ENCODE peak calls at places on chromosomes 12 and 14, in eight cellular contexts. F is central memory CD4-positive, alpha-beta T cell; A is CD8-positive, alpha-beta memory T cell; O is skeletal muscle cell; H is CD4-positive, alpha-beta T cell; M is activated effector memory CD4-positive, alpha-beta T cell treated with Interleukin-2 at 50 U/mL for 16 hours; T is AG09319; Y is cardiac fibroblast. K is an unnamed sample.

GRCh38 chr14:55245657-55246268 is 25.5 kb upstream of the FBXO34 start:
- DNase-seq in F (peak; percentile 41), A (peak; percentile 25), O (no peak), H (peak; percentile 11), M (no peak), T (no peak), Y (peak; percentile 55), K (peak; percentile 52)

GRCh38 chr12:95997276-95997675 is 1.1 kb upstream of the HAL start:
- DNase-seq in F (no peak), A (no peak), O (no peak), H (no peak), M (no peak), T (no peak), Y (no peak), K (no peak)

GRCh38 chr14:73381379-73382013 is 76.8 kb downstream of the NUMB start:
- DNase-seq in F (no peak), A (no peak), O (no peak), H (no peak), M (no peak), T (no peak), Y (no peak), K (no peak)

GRCh38 chr12:131223791-131224567 is 270.3 kb downstream of the ADGRD1 start:
- DNase-seq in F (no peak), A (no peak), O (no peak), H (no peak), M (no peak), T (no peak), Y (no peak), K (no peak)

GRCh38 chr12:109875572-109876131 is 4.7 kb downstream of the GLTP start:
- DNase-seq in F (no peak), A (no peak), O (no peak), H (no peak), M (no peak), T (no peak), Y (no peak), K (no peak)

GRCh38 chr12:96882862-96883261 is 24.2 kb upstream of the NEDD1 start:
- DNase-seq in F (no peak), A (no peak), O (peak; percentile 56), H (no peak), M (no peak), T (no peak), Y (peak; percentile 83), K (peak; percentile 89)

GRCh38 chr12:113955109-113955970 is 10.8 kb downstream of the RBM19 start:
- DNase-seq in F (no peak), A (no peak), O (no peak), H (no peak), M (no peak), T (no peak), Y (peak; percentile 33), K (peak; percentile 63)

GRCh38 chr12:25236190-25236589 is 14.5 kb downstream of the KRAS start:
- DNase-seq in F (no peak), A (no peak), O (no peak), H (no peak), M (no peak), T (no peak), Y (peak; percentile 59), K (peak; percentile 14)

GRCh38 chr14:95935228-95935822 is 58.7 kb downstream of the TUNAR start:
- DNase-seq in F (no peak), A (no peak), O (peak; percentile 2), H (no peak), M (no peak), T (no peak), Y (peak; percentile 28), K (peak; percentile 56)

GRCh38 chr12:120928864-120929652 is 24.9 kb upstream of the SPPL3 start:
- DNase-seq in F (no peak), A (no peak), O (no peak), H (no peak), M (no peak), T (no peak), Y (no peak), K (no peak)

GRCh38 chr12:66648336-66648735 is 30.5 kb downstream of the GRIP1 start:
- DNase-seq in F (no peak), A (no peak), O (no peak), H (no peak), M (no peak), T (no peak), Y (no peak), K (peak; percentile 9)

GRCh38 chr12:92898755-92899154 is 30.3 kb downstream of the EEA1 start:
- DNase-seq in F (no peak), A (no peak), O (peak; percentile 6), H (no peak), M (no peak), T (no peak), Y (peak; percentile 53), K (peak; percentile 66)

GRCh38 chr14:30209136-30209535 is 281.5 kb upstream of the PRKD1 start:
- DNase-seq in F (no peak), A (no peak), O (no peak), H (no peak), M (no peak), T (no peak), Y (no peak), K (no peak)

GRCh38 chr12:124687695-124688301 is 120.4 kb upstream of the NCOR2 start:
- DNase-seq in F (no peak), A (peak; percentile 8), O (no peak), H (peak; percentile 14), M (no peak), T (no peak), Y (peak; percentile 35), K (no peak)

GRCh38 chr12:124919646-124920352 is 5.3 kb upstream of the UBC start:
- DNase-seq in F (peak; percentile 58), A (peak; percentile 53), O (no peak), H (peak; percentile 24), M (no peak), T (no peak), Y (no peak), K (peak; percentile 64)

GRCh38 chr12:124411291-124411878 is 116.5 kb downstream of the RFLNA start:
- DNase-seq in F (no peak), A (no peak), O (peak; percentile 92), H (no peak), M (no peak), T (peak; percentile 71), Y (peak; percentile 97), K (peak; percentile 99)

GRCh38 chr12:67910360-67911292 is 78.6 kb upstream of the IFNG-AS1 start:
- DNase-seq in F (no peak), A (no peak), O (peak; percentile 93), H (no peak), M (no peak), T (peak; percentile 71), Y (peak; percentile 98), K (peak; percentile 98)

GRCh38 chr14:69268763-69269162 is 8.8 kb downstream of the GALNT16 start:
- DNase-seq in F (no peak), A (no peak), O (peak; percentile 42), H (no peak), M (no peak), T (no peak), Y (peak; percentile 74), K (peak; percentile 86)

GRCh38 chr12:89544730-89545184 is 18.9 kb upstream of the POC1B start:
- DNase-seq in F (no peak), A (no peak), O (peak; percentile 92), H (no peak), M (no peak), T (no peak), Y (peak; percentile 43), K (no peak)

GRCh38 chr14:25909361-25909760 is 688.5 kb downstream of the NOVA1 start:
- DNase-seq in F (no peak), A (no peak), O (no peak), H (no peak), M (no peak), T (no peak), Y (no peak), K (no peak)

GRCh38 chr12:109892748-109893147 is 7.3 kb upstream of the TCHP start:
- DNase-seq in F (no peak), A (peak; percentile 47), O (no peak), H (no peak), M (no peak), T (no peak), Y (no peak), K (no peak)

GRCh38 chr14:92951912-92952471 is 29.0 kb downstream of the CHGA start:
- DNase-seq in F (peak; percentile 60), A (peak; percentile 68), O (no peak), H (peak; percentile 79), M (peak; percentile 63), T (peak; percentile 22), Y (peak; percentile 74), K (peak; percentile 74)

GRCh38 chr14:54877015-54877702 is 25.5 kb downstream of the GCH1 start:
- DNase-seq in F (no peak), A (no peak), O (no peak), H (no peak), M (no peak), T (peak; percentile 42), Y (no peak), K (no peak)

GRCh38 chr12:58313091-58313855 is 371.9 kb downstream of the ATP23 start:
- DNase-seq in F (no peak), A (no peak), O (peak; percentile 80), H (no peak), M (no peak), T (no peak), Y (peak; percentile 90), K (peak; percentile 88)

GRCh38 chr14:99522457-99522891 is 41.3 kb downstream of the CCNK start:
- DNase-seq in F (no peak), A (no peak), O (no peak), H (no peak), M (no peak), T (no peak), Y (peak; percentile 60), K (peak; percentile 87)

GRCh38 chr14:84527706-84528105 is 1002.2 kb upstream of the FLRT2 start:
- DNase-seq in F (no peak), A (no peak), O (no peak), H (no peak), M (no peak), T (no peak), Y (no peak), K (no peak)

GRCh38 chr12:31715283-31715825 is 13.5 kb downstream of the AMN1 start:
- DNase-seq in F (no peak), A (no peak), O (no peak), H (no peak), M (no peak), T (no peak), Y (peak; percentile 85), K (no peak)

GRCh38 chr12:13102481-13103195 is 829 bp downstream of the GSG1 start:
- DNase-seq in F (no peak), A (no peak), O (peak; percentile 60), H (no peak), M (no peak), T (no peak), Y (peak; percentile 29), K (no peak)

GRCh38 chr14:90140298-90140955 is 78.6 kb downstream of the KCNK13 start:
- DNase-seq in F (no peak), A (no peak), O (peak; percentile 16), H (no peak), M (no peak), T (no peak), Y (peak; percentile 43), K (peak; percentile 14)

GRCh38 chr12:108495054-108495453 is 20.0 kb upstream of the FICD start:
- DNase-seq in F (no peak), A (no peak), O (no peak), H (no peak), M (no peak), T (no peak), Y (peak; percentile 46), K (peak; percentile 69)

GRCh38 chr12:32568241-32568640 is 110.9 kb upstream of the DNM1L start:
- DNase-seq in F (no peak), A (no peak), O (peak; percentile 60), H (no peak), M (no peak), T (peak; percentile 84), Y (peak; percentile 95), K (peak; percentile 94)

GRCh38 chr12:113462117-113462774 is 9.4 kb downstream of the LHX5 start:
- DNase-seq in F (peak; percentile 42), A (peak; percentile 39), O (peak; percentile 20), H (peak; percentile 58), M (peak; percentile 51), T (peak; percentile 39), Y (peak; percentile 81), K (peak; percentile 81)

GRCh38 chr12:45205165-45205825 is 10.6 kb upstream of the ANO6 start:
- DNase-seq in F (no peak), A (no peak), O (no peak), H (no peak), M (no peak), T (no peak), Y (no peak), K (no peak)

GRCh38 chr12:94650143-94651056 is at the start of gene TMCC3:
- DNase-seq in F (no peak), A (peak; percentile 25), O (no peak), H (peak; percentile 5), M (no peak), T (no peak), Y (peak; percentile 27), K (peak; percentile 66)

K was measured in ELR.